ENCODE peak calls at places on chromosomes 1 and 21, in five cellular contexts. S, J, G, L and A are unnamed samples.

GRCh38 chr1:184075040-184076029 is 23.8 kb downstream of the TSEN15 start:
- DNase-seq in S (peak; percentile 64), J (peak; percentile 59), G (no peak), L (no peak), A (peak; percentile 64)

GRCh38 chr21:35332841-35333426 is 283.8 kb upstream of the RUNX1 start:
- DNase-seq in L (no peak), S (no peak), G (no peak), J (no peak), A (no peak)

GRCh38 chr1:22526098-22526497 is 37.2 kb upstream of the EPHA8 start:
- DNase-seq in G (no peak), J (no peak), L (no peak), S (no peak), A (no peak)

GRCh38 chr1:167904641-167905040 is 9.3 kb downstream of the ADCY10 start:
- DNase-seq in S (peak; percentile 79), G (no peak), L (no peak), J (peak; percentile 70), A (peak; percentile 51)

GRCh38 chr1:202952818-202953217 is 5.3 kb downstream of the ADIPOR1 start:
- DNase-seq in S (peak; percentile 24), J (peak; percentile 44), L (no peak), G (no peak), A (peak; percentile 27)

GRCh38 chr1:61254629-61255323 is 172.4 kb downstream of the NFIA start:
- DNase-seq in L (no peak), J (peak; percentile 6), G (no peak), S (peak; percentile 39), A (peak; percentile 61)

GRCh38 chr1:180066150-180066549 is 88.5 kb upstream of the QSOX1 start:
- DNase-seq in G (no peak), J (no peak), L (no peak), S (no peak), A (no peak)

GRCh38 chr21:29669416-29669815 is 270.4 kb downstream of the GRIK1 start:
- DNase-seq in J (no peak), L (no peak), G (no peak), S (no peak), A (no peak)

GRCh38 chr1:181099152-181100014 is 10.9 kb downstream of the IER5 start:
- DNase-seq in S (no peak), J (no peak), G (no peak), L (no peak), A (no peak)

GRCh38 chr1:109803901-109804331 is 40.2 kb upstream of the EPS8L3 start:
- DNase-seq in G (no peak), L (no peak), J (no peak), S (no peak), A (no peak)

GRCh38 chr1:234639968-234640367 is 30.0 kb upstream of the IRF2BP2 start:
- DNase-seq in L (no peak), J (no peak), G (no peak), S (no peak), A (no peak)

GRCh38 chr1:240232548-240232947 is 140.9 kb downstream of the FMN2 start:
- DNase-seq in S (no peak), J (no peak), L (no peak), G (no peak), A (peak; percentile 52)

GRCh38 chr1:48285525-48285924 is 63.0 kb downstream of the SLC5A9 start:
- DNase-seq in S (no peak), G (no peak), L (no peak), J (no peak), A (no peak)

GRCh38 chr1:182430263-182431068 is 19.5 kb upstream of the RGSL1 start:
- DNase-seq in L (no peak), J (no peak), G (no peak), S (peak; percentile 12), A (no peak)

GRCh38 chr1:41003640-41004220 is 17.8 kb downstream of the SLFNL1 start:
- DNase-seq in S (peak; percentile 100), L (peak; percentile 61), G (peak; percentile 91), J (peak; percentile 99), A (peak; percentile 95)

GRCh38 chr1:159763686-159764085 is 17.1 kb upstream of the DUSP23 start:
- DNase-seq in L (no peak), G (no peak), J (no peak), S (no peak), A (no peak)

GRCh38 chr1:39142394-39143060 is 62.0 kb upstream of the MACF1 start:
- DNase-seq in G (no peak), L (no peak), J (peak; percentile 93), S (no peak), A (peak; percentile 27)